ENCODE peak calls at places on chromosomes 13 and 19, in six cellular contexts. U, R, T, J, V and B are unnamed samples.

GRCh38 chr13:46586766-46587509 is 34.0 kb downstream of the LRCH1 start:
- DNase-seq in V (no peak), T (no peak), R (no peak), U (no peak), J (peak; percentile 44), B (no peak)

GRCh38 chr19:3798137-3798536 is 12.0 kb upstream of the MATK start:
- DNase-seq in J (no peak), R (no peak), U (no peak), T (no peak), V (no peak), B (no peak)

GRCh38 chr13:30715837-30716236 is 19.5 kb upstream of the ALOX5AP start:
- DNase-seq in R (no peak), V (no peak), T (peak; percentile 52), J (no peak), U (no peak), B (no peak)

GRCh38 chr13:23956106-23956505 is 58.8 kb upstream of the C1QTNF9B start:
- DNase-seq in T (no peak), U (no peak), J (no peak), V (peak; percentile 93), R (no peak), B (no peak)

GRCh38 chr19:46633130-46633529 is 2.9 kb downstream of the GNG8 start:
- DNase-seq in U (no peak), J (no peak), R (no peak), V (no peak), T (no peak), B (no peak)

GRCh38 chr13:57627663-57628062 is 3.9 kb upstream of the PCDH17 start:
- DNase-seq in V (peak; percentile 41), U (no peak), R (peak; percentile 47), T (no peak), J (no peak), B (no peak)

GRCh38 chr19:7618771-7619510 is 10.4 kb downstream of the XAB2 start:
- DNase-seq in R (peak; percentile 0), V (peak; percentile 77), J (no peak), U (no peak), T (no peak), B (no peak)

GRCh38 chr13:33934936-33935510 is 117.1 kb downstream of the RFC3 start:
- DNase-seq in J (no peak), T (no peak), U (no peak), V (no peak), R (no peak), B (no peak)

GRCh38 chr19:35125270-35125717 is 9.6 kb downstream of the LGI4 start:
- DNase-seq in J (no peak), R (no peak), V (no peak), T (no peak), U (no peak), B (no peak)

GRCh38 chr13:93765056-93765455 is 538.4 kb downstream of the GPC6 start:
- DNase-seq in R (no peak), J (no peak), V (no peak), U (no peak), T (no peak), B (no peak)